ENCODE peak calls at places on chromosomes 13 and 19, in nine cellular contexts. M, W, S, B, H, N, O, Y and I are unnamed samples.

GRCh38 chr19:28224441-28224840 is 988.5 kb downstream of the UQCRFS1 start:
- DNase-seq in M (no peak), W (no peak), S (no peak), B (no peak), H (no peak), N (no peak), O (no peak), Y (no peak), I (no peak)

GRCh38 chr13:80012281-80012680 is 328.6 kb downstream of the SPRY2 start:
- DNase-seq in M (no peak), W (no peak), S (no peak), B (no peak), H (no peak), N (no peak), O (no peak), Y (no peak), I (no peak)

GRCh38 chr13:102680133-102680717 is 14.6 kb downstream of the METTL21C start:
- DNase-seq in M (no peak), W (no peak), S (no peak), B (no peak), H (no peak), N (no peak), O (no peak), Y (no peak), I (no peak)

GRCh38 chr19:19304186-19304975 is 15.9 kb downstream of the SUGP1 start:
- DNase-seq in M (no peak), W (no peak), S (no peak), B (no peak), H (no peak), N (no peak), O (no peak), Y (no peak), I (no peak)

GRCh38 chr19:13044160-13044853 is 49.0 kb downstream of the NFIX start:
- DNase-seq in M (no peak), W (no peak), S (no peak), B (no peak), H (peak; percentile 95), N (no peak), O (no peak), Y (peak; percentile 55), I (no peak)

GRCh38 chr13:21034602-21035190 is 26.7 kb downstream of the LATS2 start:
- DNase-seq in M (no peak), W (no peak), S (no peak), B (no peak), H (no peak), N (no peak), O (no peak), Y (no peak), I (no peak)

GRCh38 chr19:48415395-48415794 is 21.9 kb downstream of the GRIN2D start:
- DNase-seq in M (no peak), W (peak; percentile 88), S (peak; percentile 77), B (no peak), H (peak; percentile 16), N (peak; percentile 53), O (no peak), Y (peak; percentile 48), I (no peak)

GRCh38 chr19:923551-924211 is 2.2 kb upstream of the ARID3A start:
- DNase-seq in M (no peak), W (no peak), S (no peak), B (no peak), H (no peak), N (no peak), O (no peak), Y (no peak), I (no peak)